ENCODE peak calls at places on chromosomes 2 and 18, in seven cellular contexts. W is activated CD4-positive, alpha-beta T cell treated with anti-CD3 and anti-CD28 coated beads, Interleukin-2, amount 10 ng/mL, durations not matched to agents 7 days and 5 days; S is NCI-H2081; H is astrocyte of the spinal cord; Z is D341Med; A is sciatic nerve; P is posterior vena cava. K is an unnamed sample.

GRCh38 chr18:64037812-64038414 is 68.0 kb downstream of the SERPINB8 start:
- DNase-seq in S (peak; percentile 37), W (no peak), P (no peak), H (peak; percentile 49), Z (peak; percentile 62), A (no peak), K (peak; percentile 60)

GRCh38 chr2:19529663-19530062 is 171.2 kb upstream of the OSR1 start:
- DNase-seq in S (no peak), Z (no peak), H (no peak), P (no peak), A (no peak), W (no peak), K (peak; percentile 32)

GRCh38 chr18:79681484-79682387 is 2.1 kb downstream of the CTDP1 start:
- DNase-seq in Z (no peak), W (peak; percentile 78), S (no peak), P (no peak), H (no peak), A (no peak), K (no peak)

GRCh38 chr2:106138904-106139574 is 55.1 kb downstream of the UXS1 start:
- DNase-seq in S (no peak), A (no peak), Z (no peak), H (no peak), P (no peak), W (no peak), K (no peak)

GRCh38 chr2:102788880-102789250 is 27.0 kb downstream of the TMEM182 start:
- DNase-seq in S (no peak), Z (no peak), A (no peak), H (no peak), P (no peak), W (no peak), K (no peak)

GRCh38 chr2:134078349-134078748 is 175.5 kb upstream of the MGAT5 start:
- DNase-seq in A (no peak), H (no peak), W (no peak), S (no peak), P (no peak), Z (no peak), K (no peak)

GRCh38 chr18:21857871-21858270 is 117.3 kb downstream of the MIB1 start:
- DNase-seq in W (no peak), Z (no peak), P (no peak), S (no peak), H (no peak), A (no peak), K (no peak)

GRCh38 chr2:233436691-233437438 is 82.6 kb downstream of the DGKD start:
- DNase-seq in H (no peak), S (no peak), Z (no peak), W (no peak), A (peak; percentile 57), P (peak; percentile 50), K (no peak)

GRCh38 chr2:199607914-199608313 is 150.2 kb upstream of the SATB2 start:
- DNase-seq in Z (no peak), A (no peak), P (no peak), S (no peak), W (no peak), H (no peak), K (peak; percentile 88)

GRCh38 chr2:107712857-107713256 is 113.8 kb upstream of the RGPD4 start:
- DNase-seq in P (no peak), A (no peak), W (peak; percentile 9), H (no peak), Z (no peak), S (no peak), K (no peak)

GRCh38 chr18:8657050-8657820 is 48.0 kb downstream of the RAB12 start:
- DNase-seq in S (no peak), P (no peak), Z (no peak), W (no peak), H (no peak), A (no peak), K (peak; percentile 35)

K was measured in NCI-H82.